ENCODE peak calls at places on chromosome 2, in nine cellular contexts. D is GM20000, X is neural crest cell, H is HFFc6, K is IMR-90, P is AG09319, R is left lung, V is breast epithelium, F is tibial nerve. Z is an unnamed sample.

GRCh38 chr2:161102770-161103450 is 57.3 kb upstream of the TANK start:
- DNase-seq in X (no peak), K (peak), F (no peak), D (no peak), V (no peak), P (no peak), H (no peak), R (no peak), Z (no peak)

GRCh38 chr2:68715353-68716041 is 19.1 kb upstream of the ARHGAP25 start:
- DNase-seq in P (no peak), H (peak), D (peak), F (peak), V (peak), R (peak), K (peak), X (peak), Z (peak)

GRCh38 chr2:239318790-239319189 is 82.0 kb downstream of the HDAC4 start:
- DNase-seq in V (no peak), D (no peak), R (no peak), H (no peak), F (no peak), P (no peak), K (peak), X (no peak), Z (no peak)

GRCh38 chr2:160292225-160292624 is 92.2 kb upstream of the ITGB6 start:
- DNase-seq in D (no peak), F (no peak), R (no peak), X (no peak), K (peak), H (peak), V (no peak), P (no peak), Z (no peak)

GRCh38 chr2:133553251-133553650 is 15.0 kb downstream of the NCKAP5 start:
- DNase-seq in F (no peak), K (no peak), R (no peak), P (no peak), X (no peak), H (no peak), D (no peak), V (no peak), Z (no peak)

GRCh38 chr2:121735520-121736074 is 1.1 kb downstream of the NIFK start:
- DNase-seq in P (no peak), K (no peak), H (no peak), X (no peak), V (no peak), R (no peak), F (no peak), D (no peak), Z (no peak)

GRCh38 chr2:197011777-197012641 is 85.5 kb upstream of the PGAP1 start:
- DNase-seq in F (no peak), R (no peak), X (no peak), K (peak), P (no peak), D (peak), H (peak), V (no peak), Z (peak)

GRCh38 chr2:158914731-158915130 is 53.7 kb upstream of the TANC1 start:
- DNase-seq in V (no peak), P (no peak), H (no peak), K (no peak), X (no peak), D (no peak), F (no peak), R (no peak), Z (no peak)

GRCh38 chr2:20544093-20544747 is 97.3 kb downstream of the RHOB start:
- DNase-seq in R (no peak), D (no peak), X (no peak), H (no peak), P (no peak), V (no peak), F (no peak), K (no peak), Z (no peak)

DNA sequence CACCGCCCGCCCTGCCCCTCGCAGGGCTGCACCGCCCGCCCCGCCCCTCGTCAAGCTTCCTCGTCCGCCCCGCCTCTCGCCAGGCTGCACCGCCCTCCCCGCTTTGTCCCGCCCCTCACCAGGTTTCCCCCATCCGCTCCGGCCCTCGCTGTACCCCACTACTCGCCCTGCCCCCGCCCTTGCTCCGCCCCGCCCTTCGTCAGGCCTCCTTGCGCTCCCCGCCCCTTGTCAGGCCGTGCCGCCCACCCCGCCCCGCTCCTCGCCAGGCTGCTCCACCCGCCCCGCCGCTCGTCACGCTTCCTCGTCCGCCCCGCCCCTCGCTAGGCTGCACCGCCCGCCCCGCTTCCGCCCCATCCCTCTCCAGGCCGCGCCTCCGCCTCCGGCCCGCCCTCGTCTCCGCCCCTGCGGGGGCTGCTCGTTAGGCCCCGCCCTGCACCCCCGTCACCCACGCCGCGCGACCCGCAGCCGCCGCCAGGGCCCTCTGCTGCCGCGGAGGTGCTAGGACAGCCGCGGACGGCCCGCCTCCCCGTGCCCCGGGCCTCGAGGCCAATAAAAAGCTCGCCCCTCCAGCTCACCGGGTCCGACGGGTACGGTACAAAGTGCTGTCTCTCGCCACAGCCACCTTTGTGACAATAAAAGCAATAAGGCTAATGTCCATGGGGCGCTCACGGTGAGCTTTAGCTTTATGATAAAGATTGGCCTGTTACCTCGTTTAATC is 574 bp upstream of the DNPEP start:
- DNase-seq in D (peak), F (peak), V (peak), K (peak), R (peak), H (peak), X (peak), P (peak), Z (peak)
- TF ChIP-seq CTCF in D (peak), F (peak), V (peak), K (peak), R (peak), H (peak), X (peak), P (peak), Z (peak)

GRCh38 chr2:42013409-42013808 is 34.4 kb upstream of the PKDCC start:
- DNase-seq in P (no peak), R (no peak), V (no peak), D (no peak), K (no peak), F (no peak), X (no peak), H (no peak), Z (no peak)
- TF ChIP-seq CTCF in P (no peak), R (no peak), V (no peak), D (no peak), K (no peak), F (no peak), X (no peak), H (no peak), Z (no peak)

GRCh38 chr2:200658278-200658864 is 72.6 kb downstream of the AOX1 start:
- DNase-seq in F (no peak), D (no peak), V (no peak), X (no peak), P (no peak), K (peak), H (no peak), R (no peak), Z (no peak)
- TF ChIP-seq CTCF in F (no peak), D (no peak), V (no peak), X (no peak), P (no peak), K (peak), H (no peak), R (no peak), Z (no peak)

GRCh38 chr2:27102329-27102728 is 15.8 kb downstream of the KHK start:
- DNase-seq in V (no peak), R (no peak), P (no peak), D (no peak), H (no peak), F (no peak), K (no peak), X (no peak), Z (no peak)

GRCh38 chr2:27096748-27097297 is 10.3 kb downstream of the KHK start:
- DNase-seq in R (no peak), H (no peak), F (no peak), D (no peak), X (no peak), V (no peak), K (no peak), P (no peak), Z (no peak)

GRCh38 chr2:27097341-27097740 is 10.8 kb downstream of the KHK start:
- DNase-seq in P (no peak), D (no peak), K (no peak), R (no peak), X (no peak), F (no peak), V (no peak), H (no peak), Z (no peak)

GRCh38 chr2:27099334-27099955 is 12.9 kb downstream of the KHK start:
- DNase-seq in R (no peak), V (no peak), K (no peak), X (no peak), H (no peak), D (no peak), F (no peak), P (no peak), Z (no peak)

DNA sequence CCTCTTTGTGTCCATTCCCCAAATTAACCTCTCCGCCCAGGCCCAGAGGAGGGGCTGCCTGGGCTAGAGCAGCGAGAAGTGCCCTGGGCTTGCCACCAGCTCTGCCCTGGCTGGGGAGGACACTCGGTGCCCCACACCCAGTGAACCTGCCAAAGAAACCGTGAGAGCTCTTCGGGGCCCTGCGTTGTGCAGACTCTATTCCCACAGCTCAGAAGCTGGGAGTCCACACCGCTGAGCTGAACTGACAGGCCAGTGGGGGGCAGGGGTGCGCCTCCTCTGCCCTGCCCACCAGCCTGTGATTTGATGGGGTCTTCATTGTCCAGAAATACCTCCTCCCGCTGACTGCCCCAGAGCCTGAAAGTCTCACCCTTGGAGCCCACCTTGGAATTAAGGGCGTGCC is 13.5 kb downstream of the KHK start:
- DNase-seq in P (no peak), K (no peak), F (no peak), H (no peak), V (no peak), X (no peak), D (no peak), R (no peak), Z (no peak)
- TF ChIP-seq CTCF in P (no peak), K (no peak), F (no peak), H (no peak), V (no peak), X (no peak), D (no peak), R (no peak), Z (no peak)

DNA sequence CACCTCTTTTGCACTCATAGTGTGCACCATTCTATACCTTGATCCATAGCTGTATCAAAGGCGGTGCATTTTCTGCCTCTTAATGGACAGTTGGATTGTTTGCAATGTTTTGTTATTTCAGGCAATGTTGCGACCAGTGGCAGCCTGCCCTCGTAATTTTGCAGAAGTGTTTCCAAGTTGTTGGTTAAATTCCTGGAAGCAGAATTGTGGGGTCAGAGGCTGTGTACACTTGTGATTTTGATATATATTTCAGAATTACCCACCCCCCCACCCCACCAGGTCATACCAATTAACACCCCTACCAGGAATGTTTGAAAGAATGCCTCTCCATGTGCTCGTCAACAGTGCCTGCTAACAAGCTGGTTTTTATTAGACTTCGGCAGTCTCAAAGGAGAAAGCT is 32.4 kb upstream of the IL1R1 start:
- DNase-seq in D (no peak), P (no peak), F (no peak), V (no peak), X (no peak), R (no peak), H (no peak), K (no peak), Z (no peak)
- TF ChIP-seq CTCF in D (no peak), P (no peak), F (no peak), V (no peak), X (no peak), R (no peak), H (no peak), K (no peak), Z (no peak)

GRCh38 chr2:187442378-187442777 is 5.7 kb downstream of the CALCRL start:
- DNase-seq in P (no peak), V (no peak), R (no peak), D (no peak), F (no peak), X (no peak), H (no peak), K (no peak), Z (no peak)
- TF ChIP-seq CTCF in P (no peak), V (no peak), R (no peak), D (no peak), F (no peak), X (peak), H (peak), K (peak), Z (no peak)

Z was measured in activated CD8-positive, alpha-beta T cell treated with anti-CD3 and anti-CD28 coated beads for 36 hours.